ENCODE peak calls at places on chromosome 2, in nine cellular contexts. U is fibroblast of villous mesenchyme, B is esophagus squamous epithelium, Y is BJ, S is dorsolateral prefrontal cortex, C is cardiac muscle cell, O is SJSA1, A is mucosa of descending colon, F is astrocyte of the spinal cord. R is an unnamed sample.

GRCh38 chr2:128746356-128746755 is 427.7 kb upstream of the HS6ST1 start:
- DNase-seq in U (peak; percentile 83), B (no peak), Y (peak; percentile 26), S (no peak), C (peak; percentile 98), O (no peak), A (no peak), F (peak; percentile 97), R (no peak)

GRCh38 chr2:173448938-173449471 is 94.3 kb downstream of the CDCA7 start:
- DNase-seq in U (peak; percentile 85), B (peak; percentile 14), Y (peak; percentile 17), S (no peak), C (peak; percentile 91), O (peak; percentile 95), A (peak; percentile 94), F (peak; percentile 72), R (peak; percentile 72)

GRCh38 chr2:128752691-128753263 is 434.1 kb upstream of the HS6ST1 start:
- DNase-seq in U (no peak), B (no peak), Y (no peak), S (no peak), C (no peak), O (no peak), A (no peak), F (no peak), R (no peak)

GRCh38 chr2:98821629-98822135 is 90.8 kb upstream of the MGAT4A start:
- DNase-seq in U (no peak), B (no peak), Y (no peak), S (no peak), C (no peak), O (no peak), A (no peak), F (no peak), R (no peak)

GRCh38 chr2:23668756-23669304 is 258.1 kb downstream of the ATAD2B start:
- DNase-seq in U (no peak), B (no peak), Y (no peak), S (no peak), C (no peak), O (no peak), A (no peak), F (no peak), R (no peak)

GRCh38 chr2:157439792-157440186 is 4.1 kb downstream of the CYTIP start:
- DNase-seq in U (no peak), B (no peak), Y (no peak), S (no peak), C (no peak), O (no peak), A (peak; percentile 52), F (no peak), R (no peak)

GRCh38 chr2:210528716-210529115 is 27.7 kb upstream of the CPS1 start:
- DNase-seq in U (no peak), B (no peak), Y (no peak), S (no peak), C (no peak), O (no peak), A (no peak), F (no peak), R (no peak)

GRCh38 chr2:19292007-19292406 is 66.4 kb downstream of the OSR1 start:
- DNase-seq in U (no peak), B (no peak), Y (no peak), S (no peak), C (no peak), O (no peak), A (no peak), F (no peak), R (no peak)

GRCh38 chr2:234686088-234686890 is 189.4 kb upstream of the ARL4C start:
- DNase-seq in U (no peak), B (no peak), Y (no peak), S (no peak), C (peak; percentile 52), O (peak; percentile 78), A (no peak), F (no peak), R (no peak)

GRCh38 chr2:218228366-218229092 is 11.5 kb downstream of the ARPC2 start:
- DNase-seq in U (no peak), B (no peak), Y (no peak), S (no peak), C (peak; percentile 39), O (no peak), A (no peak), F (no peak), R (no peak)

GRCh38 chr2:166011660-166012059 is 58.1 kb upstream of the TTC21B start:
- DNase-seq in U (no peak), B (no peak), Y (no peak), S (no peak), C (no peak), O (no peak), A (no peak), F (no peak), R (no peak)

GRCh38 chr2:241768850-241769249 is 7.8 kb upstream of the GAL3ST2 start:
- DNase-seq in U (no peak), B (no peak), Y (no peak), S (no peak), C (no peak), O (peak; percentile 32), A (no peak), F (no peak), R (no peak)

GRCh38 chr2:157254041-157254440 is 3.5 kb upstream of the GALNT5 start:
- DNase-seq in U (no peak), B (no peak), Y (no peak), S (no peak), C (no peak), O (no peak), A (no peak), F (no peak), R (no peak)

GRCh38 chr2:54042908-54043620 is 72.3 kb upstream of the PSME4 start:
- DNase-seq in U (no peak), B (no peak), Y (no peak), S (no peak), C (no peak), O (no peak), A (no peak), F (no peak), R (no peak)

GRCh38 chr2:189849550-189849949 is 65.3 kb downstream of the PMS1 start:
- DNase-seq in U (no peak), B (no peak), Y (no peak), S (no peak), C (no peak), O (no peak), A (no peak), F (no peak), R (no peak)

GRCh38 chr2:61816480-61817355 is 37.1 kb downstream of the FAM161A start:
- DNase-seq in U (no peak), B (no peak), Y (no peak), S (no peak), C (peak; percentile 11), O (no peak), A (no peak), F (no peak), R (no peak)

GRCh38 chr2:31304831-31305230 is 70.9 kb downstream of the EHD3 start:
- DNase-seq in U (no peak), B (no peak), Y (no peak), S (no peak), C (no peak), O (no peak), A (no peak), F (no peak), R (no peak)

GRCh38 chr2:23824777-23825212 is 102.1 kb downstream of the ATAD2B start:
- DNase-seq in U (peak; percentile 68), B (no peak), Y (no peak), S (no peak), C (peak; percentile 74), O (no peak), A (peak; percentile 73), F (peak; percentile 73), R (peak; percentile 45)

GRCh38 chr2:170818294-170819104 is 1.8 kb downstream of the GAD1 start:
- DNase-seq in U (no peak), B (no peak), Y (no peak), S (no peak), C (no peak), O (no peak), A (no peak), F (no peak), R (no peak)

GRCh38 chr2:165238295-165238694 is 919 bp upstream of the SCN2A start:
- DNase-seq in U (peak; percentile 25), B (no peak), Y (no peak), S (no peak), C (peak; percentile 23), O (no peak), A (peak; percentile 11), F (peak; percentile 44), R (no peak)

GRCh38 chr2:39731546-39731945 is 47.5 kb downstream of the THUMPD2 start:
- DNase-seq in U (no peak), B (no peak), Y (no peak), S (no peak), C (no peak), O (no peak), A (no peak), F (no peak), R (no peak)

GRCh38 chr2:15334650-15335326 is 226.3 kb downstream of the NBAS start:
- DNase-seq in U (peak; percentile 26), B (no peak), Y (no peak), S (no peak), C (no peak), O (no peak), A (no peak), F (peak; percentile 73), R (no peak)

GRCh38 chr2:71538656-71539265 is 85.4 kb downstream of the DYSF start:
- DNase-seq in U (no peak), B (no peak), Y (no peak), S (no peak), C (no peak), O (peak; percentile 80), A (no peak), F (no peak), R (no peak)

GRCh38 chr2:42906557-42907380 is 114.4 kb upstream of the HAAO start:
- DNase-seq in U (peak; percentile 68), B (no peak), Y (peak; percentile 87), S (no peak), C (peak; percentile 56), O (peak; percentile 72), A (peak; percentile 59), F (peak; percentile 70), R (no peak)
- H3K4me3 ChIP-seq in U (no peak overlapping the region), B (no peak overlapping the region), Y (no peak overlapping the region), S (peak overlapping the region; percentile 40), C (no peak overlapping the region), O (no peak overlapping the region), A (no peak overlapping the region), F (no peak overlapping the region), R (no peak overlapping the region)

GRCh38 chr2:180328795-180329422 is 321.8 kb upstream of the CWC22 start:
- DNase-seq in U (no peak), B (no peak), Y (no peak), S (no peak), C (no peak), O (no peak), A (no peak), F (no peak), R (no peak)
- H3K4me3 ChIP-seq in U (no peak overlapping the region), B (no peak overlapping the region), Y (no peak overlapping the region), S (no peak overlapping the region), C (no peak overlapping the region), O (no peak overlapping the region), A (no peak overlapping the region), F (no peak overlapping the region), R (no peak overlapping the region)

GRCh38 chr2:100212820-100213219 is 70.4 kb upstream of the AFF3 start:
- DNase-seq in U (no peak), B (no peak), Y (no peak), S (no peak), C (no peak), O (no peak), A (no peak), F (no peak), R (no peak)
- H3K4me3 ChIP-seq in U (no peak overlapping the region), B (no peak overlapping the region), Y (no peak overlapping the region), S (no peak overlapping the region), C (no peak overlapping the region), O (no peak overlapping the region), A (no peak overlapping the region), F (no peak overlapping the region), R (no peak overlapping the region)

GRCh38 chr2:30139131-30139870 is 7.5 kb upstream of the YPEL5 start:
- DNase-seq in U (no peak), B (no peak), Y (no peak), S (no peak), C (no peak), O (no peak), A (no peak), F (no peak), R (no peak)
- H3K4me3 ChIP-seq in U (no peak overlapping the region), B (no peak overlapping the region), Y (no peak overlapping the region), S (no peak overlapping the region), C (no peak overlapping the region), O (no peak overlapping the region), A (no peak overlapping the region), F (no peak overlapping the region), R (no peak overlapping the region)

R was measured in GM06990.